ENCODE peak calls at places on chromosomes 16 and 17, in seven cellular contexts. A is esophagus squamous epithelium, L is lower leg skin, W is heart left ventricle, B is tibial nerve, E is A549, X is uterus. G is an unnamed sample.

GRCh38 chr16:86662195-86662594 is 83.8 kb downstream of the FOXL1 start:
- DNase-seq in A (no peak), L (no peak), W (no peak), B (no peak), E (no peak), X (no peak), G (no peak)

GRCh38 chr17:3965123-3965800 is 1.0 kb upstream of the ATP2A3 start:
- DNase-seq in A (peak; percentile 20), L (peak; percentile 59), W (peak; percentile 65), B (peak; percentile 31), E (peak; percentile 83), X (no peak), G (peak; percentile 58)

GRCh38 chr16:58366247-58367031 is 25.8 kb upstream of the GINS3 start:
- DNase-seq in A (no peak), L (no peak), W (no peak), B (no peak), E (peak; percentile 40), X (no peak), G (no peak)

GRCh38 chr17:82941021-82942001 is 101.5 kb upstream of the ZNF750 start:
- DNase-seq in A (no peak), L (no peak), W (no peak), B (no peak), E (no peak), X (peak; percentile 9), G (no peak)

GRCh38 chr17:36625188-36625587 is 23.8 kb downstream of the MRM1 start:
- DNase-seq in A (no peak), L (no peak), W (no peak), B (no peak), E (no peak), X (no peak), G (no peak)

GRCh38 chr16:12519986-12520385 is 283.7 kb downstream of the CPPED1 start:
- DNase-seq in A (no peak), L (no peak), W (no peak), B (no peak), E (no peak), X (no peak), G (no peak)

GRCh38 chr16:7107436-7107835 is 225.2 kb upstream of the RBFOX1 start:
- DNase-seq in A (no peak), L (no peak), W (no peak), B (no peak), E (no peak), X (no peak), G (no peak)

GRCh38 chr16:65070831-65071230 is 51.0 kb downstream of the CDH11 start:
- DNase-seq in A (no peak), L (peak; percentile 55), W (peak; percentile 87), B (peak; percentile 60), E (peak; percentile 87), X (peak; percentile 76), G (peak; percentile 81)

GRCh38 chr17:1038459-1039118 is 41.7 kb downstream of the TIMM22 start:
- DNase-seq in A (no peak), L (no peak), W (no peak), B (no peak), E (no peak), X (no peak), G (no peak)

GRCh38 chr17:42814633-42815399 is 9.3 kb downstream of the BECN1 start:
- DNase-seq in A (no peak), L (no peak), W (no peak), B (no peak), E (no peak), X (no peak), G (no peak)

GRCh38 chr16:2223375-2224182 is at the start of gene E4F1:
- DNase-seq in A (peak; percentile 97), L (peak; percentile 99), W (peak; percentile 100), B (peak; percentile 97), E (peak; percentile 100), X (peak; percentile 99), G (peak; percentile 100)

GRCh38 chr17:7859028-7859427 is 1.2 kb downstream of the CYB5D1 start:
- DNase-seq in A (no peak), L (no peak), W (no peak), B (no peak), E (no peak), X (no peak), G (no peak)

GRCh38 chr16:16877061-16877460 is 498.1 kb downstream of the NPIPA7 start:
- DNase-seq in A (no peak), L (no peak), W (no peak), B (no peak), E (no peak), X (no peak), G (no peak)

GRCh38 chr17:82786427-82786826 is 34.6 kb downstream of the TBCD start:
- DNase-seq in A (no peak), L (no peak), W (no peak), B (no peak), E (no peak), X (no peak), G (no peak)

GRCh38 chr16:14641877-14642276 is 9.1 kb downstream of the BFAR start:
- DNase-seq in A (no peak), L (no peak), W (no peak), B (no peak), E (peak; percentile 29), X (no peak), G (no peak)

GRCh38 chr17:39027037-39027436 is 59.8 kb upstream of the FBXO47 start:
- DNase-seq in A (no peak), L (peak; percentile 69), W (peak; percentile 75), B (peak; percentile 46), E (no peak), X (peak; percentile 52), G (peak; percentile 69)

GRCh38 chr16:2467301-2468141 is 3.6 kb upstream of the NTN3 start:
- DNase-seq in A (no peak), L (peak; percentile 47), W (peak; percentile 85), B (peak; percentile 66), E (peak; percentile 60), X (peak; percentile 78), G (peak; percentile 83)

GRCh38 chr16:57930533-57930932 is 40.4 kb downstream of the CNGB1 start:
- DNase-seq in A (no peak), L (no peak), W (no peak), B (no peak), E (no peak), X (no peak), G (no peak)

GRCh38 chr16:66661210-66661560 is 35.4 kb downstream of the CMTM4 start:
- DNase-seq in A (no peak), L (no peak), W (no peak), B (no peak), E (no peak), X (no peak), G (no peak)

GRCh38 chr17:55996826-55997225 is 156.4 kb upstream of the ANKFN1 start:
- DNase-seq in A (no peak), L (no peak), W (no peak), B (no peak), E (no peak), X (no peak), G (no peak)

GRCh38 chr16:90031186-90031930 is 12.1 kb upstream of the DBNDD1 start:
- DNase-seq in A (no peak), L (no peak), W (no peak), B (no peak), E (no peak), X (no peak), G (no peak)

GRCh38 chr17:44084131-44084538 is 13.6 kb downstream of the G6PC3 start:
- DNase-seq in A (no peak), L (no peak), W (no peak), B (no peak), E (no peak), X (no peak), G (no peak)

GRCh38 chr17:19686400-19687090 is 29.8 kb downstream of the SLC47A2 start:
- DNase-seq in A (no peak), L (no peak), W (no peak), B (no peak), E (no peak), X (no peak), G (no peak)

GRCh38 chr16:30401768-30402425 is 5.5 kb upstream of the ZNF771 start:
- DNase-seq in A (no peak), L (no peak), W (no peak), B (no peak), E (peak; percentile 35), X (no peak), G (no peak)

GRCh38 chr16:30407794-30408534 is 558 bp downstream of the ZNF771 start:
- DNase-seq in A (no peak), L (no peak), W (no peak), B (no peak), E (no peak), X (no peak), G (no peak)

GRCh38 chr16:30409125-30410060 is 2.0 kb downstream of the ZNF771 start:
- DNase-seq in A (no peak), L (peak; percentile 88), W (peak; percentile 90), B (peak; percentile 93), E (peak; percentile 89), X (peak; percentile 91), G (peak; percentile 93)

DNA sequence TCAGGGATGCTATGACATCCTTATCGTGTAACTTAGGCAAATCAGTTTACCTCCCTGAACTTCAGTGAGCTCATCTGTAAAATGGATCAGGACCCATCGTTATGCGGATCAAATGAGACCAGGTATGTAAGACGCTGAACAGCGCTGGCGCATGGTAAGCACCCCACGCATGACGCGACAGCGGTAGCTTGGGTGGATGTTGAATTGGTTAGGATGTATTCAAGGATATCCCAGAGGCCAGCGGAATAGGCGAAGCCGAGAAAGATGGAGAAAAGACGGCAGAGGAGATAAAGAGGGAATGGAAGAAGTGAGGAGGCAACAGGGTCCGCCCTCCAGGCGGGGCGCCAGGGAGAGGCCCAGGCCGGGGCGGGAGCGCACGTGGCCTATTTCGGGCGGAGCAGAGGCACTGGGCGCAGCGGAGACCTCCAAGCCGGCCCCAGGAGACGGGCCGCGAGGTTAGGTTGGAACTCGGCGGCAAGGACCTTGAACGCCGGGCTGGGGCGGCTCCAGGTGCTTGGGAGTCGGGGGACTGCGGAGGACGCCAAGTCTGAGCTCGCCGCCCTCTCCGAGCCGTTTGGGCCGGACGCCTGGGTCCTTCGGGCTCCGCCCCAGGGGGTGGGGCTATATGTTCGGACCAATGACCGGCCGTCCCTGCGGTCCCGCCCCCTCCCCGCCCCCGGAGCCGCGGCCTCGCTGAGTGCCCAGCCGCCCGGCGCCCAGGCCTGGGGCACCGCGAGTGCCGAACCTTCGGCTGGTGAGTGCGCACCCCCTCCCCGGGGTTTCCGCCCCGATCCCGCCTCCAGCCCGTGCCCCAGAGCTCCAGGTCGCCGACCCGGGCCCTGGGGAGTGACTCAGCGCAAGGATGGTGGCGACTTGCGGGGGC is at the start of gene ZNF771:
- DNase-seq in A (peak; percentile 51), L (peak; percentile 91), W (peak; percentile 94), B (peak; percentile 92), E (peak; percentile 90), X (peak; percentile 94), G (peak; percentile 95)
- TF ChIP-seq POLR2A in A (no peak), L (no peak), W (peak; percentile 59), B (peak; percentile 72), E (peak; percentile 69), X (peak; percentile 78), G (no peak)

GRCh38 chr17:14301279-14301760 is 439 bp downstream of the HS3ST3B1 start:
- DNase-seq in A (no peak), L (no peak), W (no peak), B (no peak), E (no peak), X (no peak), G (no peak)
- H3K4me3 ChIP-seq in A (peak overlapping the region; percentile 75), L (peak overlapping the region; percentile 50), W (peak overlapping the region; percentile 55), B (peak overlapping the region; percentile 30), E (peak overlapping the region; percentile 53), X (peak overlapping the region; percentile 53), G (peak overlapping the region; percentile 52)

GRCh38 chr16:29673501-29673900 is 5.5 kb upstream of the QPRT start:
- DNase-seq in A (no peak), L (no peak), W (no peak), B (no peak), E (no peak), X (no peak), G (no peak)
- TF ChIP-seq POLR2A in A (no peak), L (no peak), W (no peak), B (no peak), E (no peak), X (no peak), G (no peak)

GRCh38 chr17:68591583-68591982 is 9.6 kb downstream of the FAM20A start:
- DNase-seq in A (no peak), L (no peak), W (no peak), B (no peak), E (no peak), X (peak; percentile 71), G (peak; percentile 73)
- H3K4me3 ChIP-seq in A (no peak overlapping the region), L (no peak overlapping the region), W (no peak overlapping the region), B (no peak overlapping the region), E (no peak overlapping the region), X (no peak overlapping the region), G (peak overlapping the region; percentile 21)

G was measured in testis.